ENCODE peak calls at places on chromosomes 11 and 22, in seven cellular contexts. U is transverse colon, P is endothelial cell of umbilical vein, Z is uterus, F is A549, M is thyroid gland, E is H1. G is an unnamed sample.

GRCh38 chr22:44451016-44451415 is 47.0 kb downstream of the RTL6 start:
- DNase-seq in U (no peak), P (no peak), Z (no peak), F (no peak), M (no peak), E (no peak), G (no peak)

GRCh38 chr11:116885951-116886629 is 48.7 kb upstream of the APOA1 start:
- DNase-seq in U (no peak), P (no peak), Z (peak), F (no peak), M (peak), E (no peak), G (no peak)

GRCh38 chr11:12642040-12642439 is 32.2 kb upstream of the TEAD1 start:
- DNase-seq in U (no peak), P (peak), Z (peak), F (no peak), M (no peak), E (no peak), G (no peak)

GRCh38 chr11:46249103-46249942 is 28.1 kb upstream of the CREB3L1 start:
- DNase-seq in U (no peak), P (no peak), Z (no peak), F (no peak), M (no peak), E (no peak), G (peak)

GRCh38 chr22:28810839-28811491 is 10.6 kb upstream of the XBP1 start:
- DNase-seq in U (no peak), P (peak), Z (peak), F (no peak), M (no peak), E (no peak), G (no peak)

GRCh38 chr11:134527382-134528243 is 115.6 kb upstream of the B3GAT1 start:
- DNase-seq in U (no peak), P (no peak), Z (peak), F (no peak), M (no peak), E (peak), G (no peak)

GRCh38 chr11:28243057-28243456 is 134.9 kb downstream of the METTL15 start:
- DNase-seq in U (no peak), P (no peak), Z (no peak), F (no peak), M (no peak), E (no peak), G (no peak)

GRCh38 chr11:17548444-17548843 is 1.4 kb downstream of the OTOG start:
- DNase-seq in U (no peak), P (no peak), Z (no peak), F (peak), M (no peak), E (no peak), G (no peak)

GRCh38 chr11:72220696-72221363 is 3.7 kb upstream of the INPPL1 start:
- DNase-seq in U (no peak), P (no peak), Z (no peak), F (no peak), M (no peak), E (no peak), G (peak)

GRCh38 chr11:6618117-6619020 is 853 bp downstream of the TPP1 start:
- DNase-seq in U (peak), P (peak), Z (peak), F (no peak), M (peak), E (no peak), G (no peak)
- TF ChIP-seq POLR2A in U (peak), P (peak), Z (peak), F (no peak), M (no peak), E (no peak), G (no peak)

GRCh38 chr11:103862049-103862826 is 174.2 kb upstream of the DDI1 start:
- DNase-seq in U (no peak), P (no peak), Z (no peak), F (no peak), M (no peak), E (no peak), G (no peak)
- H3K4me3 ChIP-seq in U (no peak), P (no peak), Z (no peak), F (no peak), M (no peak), E (no peak), G (no peak)

GRCh38 chr11:88434333-88434976 is 96.9 kb upstream of the CTSC start:
- DNase-seq in U (no peak), P (no peak), Z (no peak), F (no peak), M (no peak), E (no peak), G (no peak)
- TF ChIP-seq POLR2A in U (no peak), P (no peak), Z (no peak), F (no peak), M (no peak), E (no peak), G (no peak)

DNA sequence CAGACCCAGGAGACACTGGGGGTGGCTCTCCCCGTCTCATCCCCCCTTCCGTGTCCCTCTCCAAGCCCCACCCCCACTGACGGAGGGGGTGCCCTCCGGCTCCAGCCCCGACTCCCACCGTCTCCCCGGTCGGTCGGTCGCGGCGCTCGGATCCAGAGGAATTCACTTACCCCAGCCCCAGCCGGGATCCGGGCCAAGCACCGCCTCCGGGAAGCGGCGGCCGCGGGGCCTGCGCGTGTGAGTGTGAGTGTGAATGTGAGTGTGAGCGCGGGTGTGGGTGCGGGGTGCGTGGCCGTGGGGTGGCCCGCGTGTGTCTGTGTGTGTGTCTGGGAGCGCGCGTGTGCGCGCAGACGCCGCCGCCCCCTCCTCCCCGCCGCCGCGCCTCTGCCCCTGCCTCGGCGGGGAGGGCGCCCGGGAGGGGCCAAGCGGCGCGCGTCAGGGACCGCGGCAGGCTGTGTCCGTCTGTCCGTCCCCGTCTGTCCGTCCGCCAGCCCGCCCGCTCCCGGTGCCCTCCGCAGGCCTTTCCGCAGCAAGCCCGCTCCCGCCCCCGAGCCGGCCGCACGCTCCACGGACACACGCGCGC is at the start of gene ELFN2:
- DNase-seq in U (no peak), P (peak), Z (no peak), F (peak), M (peak), E (no peak), G (no peak)
- H3K4me3 ChIP-seq in U (peak), P (peak), Z (peak), F (peak), M (peak), E (peak), G (peak)

GRCh38 chr11:114259124-114259526 is 37.1 kb upstream of the NNMT start:
- DNase-seq in U (no peak), P (no peak), Z (peak), F (no peak), M (peak), E (no peak), G (no peak)
- TF ChIP-seq POLR2A in U (no peak), P (no peak), Z (no peak), F (no peak), M (no peak), E (no peak), G (no peak)

G was measured in vagina.